ENCODE peak calls at places on chromosomes 16 and 17, in six cellular contexts. M is stomach, S is suprapubic skin, X is IMR-90, W is sigmoid colon, B is uterus. V is an unnamed sample.

GRCh38 chr16:29825145-29826044 is 5.1 kb downstream of the MVP start:
- DNase-seq in S (no peak), W (peak; percentile 90), X (peak; percentile 90), M (no peak), B (peak; percentile 74), V (peak; percentile 77)

GRCh38 chr17:69947027-69947759 is 127.8 kb upstream of the KCNJ16 start:
- DNase-seq in B (no peak), W (no peak), S (no peak), X (peak; percentile 28), M (no peak), V (no peak)

GRCh38 chr16:78609542-78610253 is 510.2 kb downstream of the WWOX start:
- DNase-seq in S (no peak), W (no peak), B (no peak), M (no peak), X (no peak), V (no peak)

GRCh38 chr17:45262516-45263476 is 902 bp upstream of the SPATA32 start:
- DNase-seq in M (no peak), S (peak; percentile 65), B (no peak), W (peak; percentile 69), X (peak; percentile 73), V (no peak)

GRCh38 chr16:12613131-12613991 is 190.3 kb downstream of the CPPED1 start:
- DNase-seq in M (no peak), S (no peak), B (no peak), X (peak; percentile 39), W (no peak), V (no peak)

GRCh38 chr16:19837984-19838707 is 46.5 kb downstream of the GPRC5B start:
- DNase-seq in S (no peak), M (no peak), W (no peak), X (no peak), B (no peak), V (no peak)

GRCh38 chr17:2551493-2551892 is 39.8 kb upstream of the METTL16 start:
- DNase-seq in M (no peak), B (no peak), W (no peak), X (no peak), S (no peak), V (no peak)

GRCh38 chr17:511833-512251 is 159.2 kb upstream of the RPH3AL start:
- DNase-seq in W (no peak), M (no peak), X (peak; percentile 6), S (no peak), B (no peak), V (no peak)

GRCh38 chr16:71895679-71896385 is 501 bp downstream of the IST1 start:
- DNase-seq in B (no peak), W (peak; percentile 68), S (peak; percentile 78), X (peak; percentile 50), M (peak; percentile 37), V (peak; percentile 50)

GRCh38 chr16:80583466-80583865 is 42.7 kb downstream of the DYNLRB2 start:
- DNase-seq in M (no peak), X (peak; percentile 59), B (no peak), W (no peak), S (no peak), V (no peak)

GRCh38 chr16:54805648-54806047 is 125.0 kb upstream of the IRX5 start:
- DNase-seq in M (no peak), S (no peak), X (no peak), B (no peak), W (no peak), V (no peak)

GRCh38 chr17:30556374-30557332 is 79.4 kb downstream of the GOSR1 start:
- DNase-seq in W (no peak), X (no peak), S (no peak), M (peak; percentile 20), B (no peak), V (no peak)

GRCh38 chr16:997440-998051 is 16.0 kb downstream of the SOX8 start:
- DNase-seq in M (peak; percentile 72), X (peak; percentile 41), S (no peak), W (no peak), B (peak; percentile 55), V (peak; percentile 36)
- TF ChIP-seq POLR2A in M (no peak), X (no peak), S (no peak), W (no peak), B (no peak), V (no peak)

GRCh38 chr16:46826618-46827017 is 4.4 kb downstream of the C16orf87 start:
- DNase-seq in M (no peak), B (no peak), X (peak; percentile 85), S (no peak), W (no peak), V (no peak)

GRCh38 chr16:46817961-46818360 is 13.0 kb downstream of the C16orf87 start:
- DNase-seq in M (no peak), X (peak; percentile 52), S (no peak), W (no peak), B (no peak), V (peak; percentile 51)

DNA sequence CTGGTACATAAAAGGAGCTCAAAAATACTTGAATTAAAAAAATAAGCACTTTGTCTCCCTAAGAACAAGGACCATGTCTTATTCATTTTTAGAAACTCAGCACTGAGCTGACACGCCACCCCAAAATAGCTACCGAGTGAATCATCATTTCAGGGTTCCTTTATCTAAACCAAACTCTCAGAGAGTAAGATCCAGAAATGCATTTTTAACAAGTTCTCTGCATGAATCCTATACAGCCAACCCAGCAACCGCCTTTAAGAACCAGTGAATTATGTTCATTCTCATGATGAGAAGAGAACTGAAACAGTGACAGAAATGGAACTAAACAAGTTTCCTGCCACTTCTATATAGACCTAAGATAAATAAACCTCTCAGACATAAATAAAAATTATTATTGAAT is 8.7 kb downstream of the C16orf87 start:
- DNase-seq in W (no peak), X (peak; percentile 91), B (no peak), S (no peak), M (no peak), V (no peak)
- H3K4me1 ChIP-seq in W (no peaks in the 10 kb centered on the region), X (peaks cover 16% of the 10 kb centered on the region), B (no peaks in the 10 kb centered on the region), S (no peaks in the 10 kb centered on the region), M (no peaks in the 10 kb centered on the region), V (peaks cover 21% of the 10 kb centered on the region)

GRCh38 chr17:74427048-74427762 is 4.7 kb upstream of the GPRC5C start:
- DNase-seq in M (peak; percentile 86), S (no peak), X (no peak), W (no peak), B (no peak), V (no peak)
- TF ChIP-seq POLR2A in M (no peak), S (no peak), X (no peak), W (no peak), B (peak; percentile 18), V (no peak)

GRCh38 chr16:84190731-84191388 is at the start of gene ADAD2:
- DNase-seq in W (no peak), M (no peak), S (no peak), B (no peak), X (no peak), V (no peak)
- H3K4me1 ChIP-seq in W (peaks cover 4% of the 10 kb centered on the region), M (peaks cover 4% of the 10 kb centered on the region), S (peaks cover 18% of the 10 kb centered on the region), B (no peaks in the 10 kb centered on the region), X (peaks cover 2% of the 10 kb centered on the region), V (peaks cover 4% of the 10 kb centered on the region)

GRCh38 chr16:57621521-57622268 is 6.7 kb upstream of the ADGRG1 start:
- DNase-seq in M (no peak), X (no peak), B (peak; percentile 12), W (peak; percentile 61), S (peak; percentile 60), V (peak; percentile 14)
- TF ChIP-seq POLR2A in M (no peak), X (no peak), B (no peak), W (no peak), S (no peak), V (no peak)

DNA sequence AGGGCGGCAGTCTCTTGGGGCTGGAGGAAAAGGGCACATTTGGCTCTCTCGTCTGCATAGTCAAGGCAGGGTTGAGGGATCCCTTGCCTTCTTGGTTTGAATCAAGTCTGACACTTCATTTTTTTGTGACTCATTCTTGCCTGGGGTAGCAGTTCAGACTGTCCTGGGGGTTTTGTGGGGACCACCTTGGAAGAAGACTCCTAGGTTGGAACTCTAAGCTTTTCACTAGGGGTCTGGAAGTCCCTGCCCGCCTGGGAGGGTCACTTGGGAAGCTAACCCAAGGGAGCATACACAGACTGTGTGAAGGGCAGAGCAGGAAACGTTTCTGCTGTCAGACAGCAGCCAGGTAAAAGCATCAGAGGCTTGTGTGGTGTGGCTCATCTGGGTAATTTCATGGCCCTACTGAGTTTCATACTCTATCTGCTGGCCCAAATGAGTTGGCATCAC is 11.2 kb downstream of the YPEL2 start:
- DNase-seq in B (no peak), S (no peak), W (no peak), M (no peak), X (no peak), V (no peak)
- H3K4me1 ChIP-seq in B (no peaks in the 10 kb centered on the region), S (peaks cover 33% of the 10 kb centered on the region), W (peaks cover 56% of the 10 kb centered on the region), M (peaks cover 37% of the 10 kb centered on the region), X (no peaks in the 10 kb centered on the region), V (no peaks in the 10 kb centered on the region)

GRCh38 chr16:20901441-20902112 is 1.0 kb downstream of the LYRM1 start:
- DNase-seq in X (peak; percentile 54), M (peak; percentile 68), W (peak; percentile 84), B (peak; percentile 54), S (peak; percentile 81), V (peak; percentile 73)
- TF ChIP-seq POLR2A in X (peak; percentile 6), M (no peak), W (no peak), B (no peak), S (no peak), V (no peak)

GRCh38 chr16:1258906-1259759 is 3.3 kb downstream of the TPSD1 start:
- DNase-seq in B (no peak), W (no peak), M (no peak), S (peak; percentile 56), X (no peak), V (no peak)

GRCh38 chr16:1258218-1258587 is 2.3 kb downstream of the TPSD1 start:
- DNase-seq in B (no peak), S (peak; percentile 63), W (no peak), X (no peak), M (no peak), V (no peak)

GRCh38 chr16:1259760-1260068 is 3.8 kb downstream of the TPSD1 start:
- DNase-seq in S (peak; percentile 39), B (no peak), X (no peak), M (no peak), W (no peak), V (no peak)

GRCh38 chr16:1261131-1261917 is 5.5 kb downstream of the TPSD1 start:
- DNase-seq in S (peak; percentile 54), X (no peak), W (no peak), B (no peak), M (no peak), V (no peak)

GRCh38 chr16:1260101-1260670 is 4.3 kb downstream of the TPSD1 start:
- DNase-seq in S (peak; percentile 56), W (no peak), M (no peak), X (no peak), B (no peak), V (no peak)
- H3K4me1 ChIP-seq in S (peaks cover 8% of the 10 kb centered on the region), W (no peaks in the 10 kb centered on the region), M (peaks cover 4% of the 10 kb centered on the region), X (no peaks in the 10 kb centered on the region), B (no peaks in the 10 kb centered on the region), V (no peaks in the 10 kb centered on the region)

DNA sequence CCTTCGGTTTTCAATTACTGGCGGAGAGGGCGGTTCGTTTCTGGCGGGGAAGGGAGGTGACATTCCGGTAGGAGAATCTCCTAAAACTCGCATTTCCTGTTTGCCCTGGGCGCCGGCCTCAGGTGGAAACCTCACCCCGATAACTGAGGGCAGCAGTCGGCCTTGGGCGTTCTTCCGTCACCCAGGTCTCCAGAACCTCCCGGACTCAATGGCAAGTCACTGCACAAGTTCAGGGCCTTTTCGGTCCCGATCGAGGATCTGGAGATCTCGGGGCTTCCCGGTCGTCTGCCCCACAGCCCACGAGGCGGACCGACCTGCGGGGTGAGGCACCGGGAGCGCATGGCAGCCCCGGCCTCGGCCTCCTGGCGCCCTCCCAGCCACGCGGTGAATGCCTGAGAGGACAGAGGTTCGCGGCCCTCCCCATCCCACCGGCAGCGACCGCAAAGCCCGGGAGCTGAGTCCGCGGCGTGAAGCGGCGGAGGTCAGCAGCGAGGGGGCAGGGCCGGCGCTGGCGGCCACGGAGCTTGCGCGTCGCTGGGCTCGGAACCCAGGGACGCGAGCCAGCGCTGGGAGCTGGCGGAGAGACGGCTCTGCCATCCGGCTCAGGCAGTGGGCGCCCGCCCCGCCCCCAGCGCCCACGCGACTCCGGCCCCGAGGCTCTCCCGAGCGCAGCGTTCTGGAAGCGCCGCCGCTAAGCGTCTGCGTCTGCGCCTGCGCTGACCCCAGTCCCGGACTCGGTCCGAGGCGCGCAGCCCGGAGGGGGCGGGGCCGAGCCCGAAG is 58.4 kb downstream of the SRL start:
- DNase-seq in S (peak; percentile 94), M (peak; percentile 93), X (peak; percentile 92), B (peak; percentile 87), W (peak; percentile 95), V (peak; percentile 94)
- TF ChIP-seq POLR2A in S (peak; percentile 59), M (no peak), X (peak; percentile 50), B (peak; percentile 86), W (no peak), V (peak; percentile 40)